ENCODE peak calls at places on chromosomes 11 and 22, in six cellular contexts. N is CD4-positive, CD25-positive, alpha-beta regulatory T cell; D is BJ; Q is MM.1S; R is GM23338; Y is AG10803. J is an unnamed sample.

GRCh38 chr11:116217006-116217405 is 555.8 kb downstream of the BUD13 start:
- DNase-seq in N (peak; percentile 8), D (no peak), Q (no peak), R (peak; percentile 83), Y (peak; percentile 43), J (peak; percentile 10)

GRCh38 chr22:40679249-40679963 is at the start of gene MCHR1:
- DNase-seq in N (no peak), D (no peak), Q (no peak), R (no peak), Y (no peak), J (no peak)

GRCh38 chr22:50112151-50113118 is 22.6 kb downstream of the MOV10L1 start:
- DNase-seq in N (peak; percentile 17), D (no peak), Q (no peak), R (no peak), Y (peak; percentile 64), J (peak; percentile 11)

GRCh38 chr11:111947143-111947542 is 10.0 kb downstream of the DIXDC1 start:
- DNase-seq in N (no peak), D (no peak), Q (no peak), R (no peak), Y (no peak), J (no peak)

GRCh38 chr11:128318856-128319474 is 268.4 kb downstream of the ETS1 start:
- DNase-seq in N (peak; percentile 67), D (no peak), Q (no peak), R (no peak), Y (no peak), J (no peak)

GRCh38 chr11:11451501-11452005 is 98.5 kb upstream of the CSNK2A3 start:
- DNase-seq in N (no peak), D (no peak), Q (no peak), R (no peak), Y (no peak), J (no peak)

GRCh38 chr11:66067640-66068039 is 2.4 kb upstream of the PACS1 start:
- DNase-seq in N (no peak), D (no peak), Q (no peak), R (no peak), Y (no peak), J (no peak)

GRCh38 chr11:103581680-103582265 is 454.7 kb upstream of the DDI1 start:
- DNase-seq in N (no peak), D (no peak), Q (no peak), R (no peak), Y (no peak), J (no peak)

GRCh38 chr22:49020314-49020713 is 807.4 kb downstream of the BRD1 start:
- DNase-seq in N (no peak), D (no peak), Q (no peak), R (no peak), Y (no peak), J (no peak)

GRCh38 chr11:75839851-75840250 is 24.8 kb downstream of the UVRAG start:
- DNase-seq in N (no peak), D (no peak), Q (no peak), R (no peak), Y (peak; percentile 38), J (no peak)

GRCh38 chr11:93743316-93743715 is 1.8 kb downstream of the C11orf54 start:
- DNase-seq in N (no peak), D (no peak), Q (no peak), R (no peak), Y (no peak), J (no peak)

GRCh38 chr11:442611-443081 is 835 bp upstream of the ANO9 start:
- DNase-seq in N (no peak), D (no peak), Q (no peak), R (no peak), Y (no peak), J (no peak)

GRCh38 chr11:443542-444199 is 1.9 kb upstream of the ANO9 start:
- DNase-seq in N (no peak), D (no peak), Q (no peak), R (peak; percentile 43), Y (peak; percentile 41), J (no peak)

GRCh38 chr11:441043-441417 is 781 bp downstream of the ANO9 start:
- DNase-seq in N (no peak), D (no peak), Q (no peak), R (no peak), Y (no peak), J (no peak)

GRCh38 chr11:440065-441042 is 1.5 kb downstream of the ANO9 start:
- DNase-seq in N (no peak), D (no peak), Q (no peak), R (no peak), Y (no peak), J (no peak)

DNA sequence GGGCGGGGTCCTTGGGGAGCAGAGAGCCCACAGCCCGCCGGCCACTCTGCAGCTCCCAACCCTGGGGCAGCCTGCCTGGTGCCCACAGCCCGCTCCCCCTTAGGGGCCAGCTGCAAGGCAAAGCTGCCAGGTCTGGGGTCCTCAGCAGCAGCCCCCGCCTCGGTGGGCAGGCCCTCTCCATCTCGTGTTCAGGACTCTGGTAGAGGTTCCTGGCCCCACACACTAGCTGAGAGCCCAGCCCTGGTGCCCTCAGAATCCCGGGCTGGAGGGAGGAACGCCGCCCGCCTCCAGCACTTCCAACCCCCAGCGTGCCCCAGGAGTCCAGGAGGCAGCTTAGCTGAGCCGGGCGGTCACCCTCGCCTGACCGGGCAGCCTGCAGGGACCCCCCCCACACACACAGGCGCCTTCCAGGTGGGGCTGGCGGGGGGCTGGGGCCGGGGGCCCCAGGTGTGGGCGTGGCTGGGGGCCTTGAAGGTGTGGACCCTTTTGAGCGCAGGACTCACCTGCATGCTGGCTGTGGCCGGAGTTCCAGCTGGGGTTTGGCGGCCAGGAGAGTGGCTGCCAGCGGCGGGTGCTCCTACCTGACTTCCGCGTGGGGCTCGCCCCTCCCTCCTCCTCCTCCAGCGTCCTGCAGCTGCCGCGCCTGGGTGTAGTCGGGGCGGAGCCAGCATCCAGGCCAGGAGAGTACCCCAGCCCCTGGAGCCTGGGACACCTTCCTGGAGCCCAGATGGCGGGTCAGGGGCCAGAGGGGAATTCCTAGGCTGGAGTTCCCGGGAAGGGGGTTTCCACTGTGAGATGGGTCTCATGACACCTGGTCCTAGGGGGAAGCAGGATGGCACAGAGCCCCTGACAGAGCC is at the start of gene ANO9:
- DNase-seq in N (peak; percentile 77), D (no peak), Q (peak; percentile 55), R (peak; percentile 77), Y (no peak), J (no peak)
- H3K4me3 ChIP-seq in N (no peak within 1 kb of the TSS), D (no peak within 1 kb of the TSS), Q (peak within 1 kb of the TSS; percentile 61), R (peak within 1 kb of the TSS; percentile 56), Y (no peak within 1 kb of the TSS), J (no peak within 1 kb of the TSS)

DNA sequence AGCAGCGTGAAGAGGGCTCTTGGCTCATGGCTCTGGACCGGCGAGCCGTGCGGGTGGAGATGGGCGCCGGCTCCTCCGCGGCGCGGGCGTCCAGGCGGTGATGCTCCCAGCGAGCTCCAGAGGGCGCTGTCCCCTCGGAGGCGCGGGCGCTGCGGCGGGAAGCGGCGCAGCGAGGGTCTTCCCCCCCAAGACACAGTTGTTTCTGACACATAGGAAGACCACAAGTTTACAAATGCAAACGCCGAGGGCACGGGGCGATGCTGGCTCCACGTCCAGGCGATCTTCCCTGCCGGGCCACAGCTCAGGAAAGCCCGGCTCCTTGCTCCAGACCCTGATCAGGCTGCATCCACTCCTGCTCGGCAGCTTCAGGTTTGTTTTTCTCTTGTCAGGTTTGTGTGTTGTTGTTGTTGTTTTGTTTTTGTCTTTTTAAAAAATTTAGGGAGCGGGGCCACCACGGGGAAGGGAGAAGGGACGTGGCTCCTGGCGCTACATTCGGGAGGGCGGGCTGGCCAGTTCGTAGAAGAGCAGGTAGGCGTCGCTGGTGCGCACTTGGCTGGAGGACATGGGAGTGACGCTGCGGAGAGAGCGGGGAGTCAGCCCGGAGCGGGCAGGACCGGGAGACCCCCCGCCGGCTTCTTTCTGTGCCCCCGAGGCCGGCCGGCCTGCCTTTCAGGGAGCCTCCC is 10.0 kb upstream of the MFRP start:
- DNase-seq in N (peak; percentile 76), D (no peak), Q (peak; percentile 75), R (peak; percentile 97), Y (peak; percentile 65), J (no peak)
- H3K4me3 ChIP-seq in N (peak overlapping the region; percentile 77), D (peak overlapping the region; percentile 53), Q (peak overlapping the region; percentile 87), R (peak overlapping the region; percentile 96), Y (peak overlapping the region; percentile 72), J (peak overlapping the region; percentile 56)

DNA sequence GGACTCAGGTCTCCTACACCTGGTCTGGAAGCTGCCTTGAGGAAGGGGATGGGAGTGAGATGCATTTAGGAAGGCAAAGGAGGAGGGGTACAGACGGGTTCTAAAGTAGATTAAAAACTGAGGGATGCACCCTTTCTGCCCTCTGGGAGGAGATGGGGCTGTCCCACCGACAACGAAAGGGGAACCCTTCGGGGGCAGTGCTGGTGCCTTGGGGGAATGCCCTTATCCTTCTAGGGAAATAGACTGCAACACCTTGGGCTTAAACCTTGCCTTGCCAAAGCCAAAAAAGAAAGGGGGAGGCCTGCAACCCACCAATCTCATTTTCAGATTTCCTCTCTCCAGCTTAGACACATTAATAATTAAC is 89.8 kb downstream of the PLEKHA7 start:
- DNase-seq in N (no peak), D (no peak), Q (no peak), R (no peak), Y (no peak), J (no peak)
- H3K4me3 ChIP-seq in N (no peak overlapping the region), D (no peak overlapping the region), Q (peak overlapping the region; percentile 85), R (peak overlapping the region; percentile 83), Y (no peak overlapping the region), J (no peak overlapping the region)

DNA sequence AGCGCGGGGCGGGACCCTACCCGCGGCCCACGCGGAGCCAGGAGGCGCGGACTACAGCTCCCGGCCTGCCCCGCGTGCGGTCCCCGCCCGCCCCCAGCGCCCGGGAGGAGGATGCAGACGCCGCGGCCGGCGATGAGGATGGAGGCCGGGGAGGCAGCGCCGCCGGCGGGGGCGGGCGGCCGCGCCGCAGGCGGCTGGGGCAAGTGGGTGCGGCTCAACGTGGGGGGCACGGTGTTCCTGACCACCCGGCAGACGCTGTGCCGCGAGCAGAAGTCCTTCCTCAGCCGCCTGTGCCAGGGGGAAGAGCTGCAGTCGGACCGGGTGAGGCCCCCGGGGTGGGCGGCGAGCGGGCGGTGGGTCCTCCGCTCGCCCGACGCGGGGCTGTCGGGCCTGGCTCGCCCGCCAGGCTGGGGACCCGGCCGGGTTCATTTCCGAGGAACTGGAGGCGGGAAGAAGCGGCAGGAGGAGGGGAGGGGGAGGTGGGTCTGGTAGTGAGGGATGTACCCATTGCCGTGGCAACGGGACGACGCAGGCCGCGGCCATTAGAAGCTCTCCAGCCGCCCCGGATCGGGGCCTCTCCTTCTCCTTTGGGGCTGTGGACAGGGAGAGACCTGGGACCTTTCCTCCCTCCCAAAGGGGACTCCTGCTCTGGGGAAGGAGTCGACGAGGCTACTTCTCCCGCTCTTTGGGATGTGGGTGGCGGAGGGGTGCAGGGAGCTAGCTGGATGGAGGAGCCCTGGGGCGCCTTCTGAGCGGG is at the start of gene KCTD17:
- DNase-seq in N (peak; percentile 83), D (no peak), Q (peak; percentile 73), R (peak; percentile 79), Y (peak; percentile 60), J (no peak)
- H3K4me3 ChIP-seq in N (peak within 1 kb of the TSS; percentile 30), D (peak within 1 kb of the TSS; percentile 72), Q (peak within 1 kb of the TSS; percentile 66), R (peak within 1 kb of the TSS; percentile 87), Y (peak within 1 kb of the TSS; percentile 71), J (peak within 1 kb of the TSS; percentile 64)

GRCh38 chr11:507727-508515 is 879 bp upstream of the RNH1 start:
- DNase-seq in N (no peak), D (no peak), Q (no peak), R (peak; percentile 36), Y (no peak), J (no peak)
- H3K4me3 ChIP-seq in N (no peak overlapping the region), D (peak overlapping the region; percentile 88), Q (peak overlapping the region; percentile 40), R (peak overlapping the region; percentile 97), Y (peak overlapping the region; percentile 73), J (peak overlapping the region; percentile 51)

DNA sequence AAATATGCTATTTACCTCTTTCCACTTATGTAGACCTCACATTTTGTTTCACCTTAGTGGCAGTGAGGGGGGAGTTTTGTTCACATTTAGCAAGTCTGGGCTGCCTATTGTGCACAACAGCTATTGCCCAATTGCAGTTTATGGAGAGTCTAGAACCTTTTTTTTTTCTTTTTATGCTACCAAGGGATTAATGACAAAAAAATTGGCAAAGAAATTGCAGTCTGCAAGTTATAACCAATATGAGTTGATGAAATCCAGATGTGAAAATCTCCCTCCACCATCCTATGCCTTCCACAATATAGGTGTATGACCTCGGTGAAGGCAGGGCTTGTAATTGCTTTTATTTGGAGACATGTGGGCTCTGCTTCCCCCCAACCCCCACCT is 120.6 kb upstream of the SLC5A12 start:
- DNase-seq in N (no peak), D (peak; percentile 44), Q (no peak), R (no peak), Y (peak; percentile 90), J (no peak)
- H3K4me3 ChIP-seq in N (no peak overlapping the region), D (no peak overlapping the region), Q (no peak overlapping the region), R (no peak overlapping the region), Y (no peak overlapping the region), J (no peak overlapping the region)

J was measured in AG09309.